ENCODE peak calls at places on chromosomes 13 and 19, in seven cellular contexts. Z is Panc1; J is stimulated activated CD4-positive, alpha-beta T cell treated with anti-CD3 and anti-CD28 coated beads, Interleukin-2, amount 100 ng/mL, for 48 hours; C is KBM-7; X is left cardiac atrium; B is HFFc6; L is mammary epithelial cell. O is an unnamed sample.

GRCh38 chr19:18220632-18221275 is 5.5 kb downstream of the PDE4C start:
- DNase-seq in Z (no peak), J (no peak), C (no peak), X (no peak), B (no peak), L (no peak), O (no peak)

GRCh38 chr19:1026189-1027019 is at the start of gene CNN2:
- DNase-seq in Z (no peak), J (peak), C (peak), X (peak), B (peak), L (peak), O (peak)

GRCh38 chr13:52036037-52036436 is 11.5 kb downstream of the UTP14C start:
- DNase-seq in Z (no peak), J (no peak), C (no peak), X (no peak), B (no peak), L (no peak), O (no peak)

GRCh38 chr13:33244210-33244906 is 41.2 kb downstream of the STARD13 start:
- DNase-seq in Z (no peak), J (no peak), C (no peak), X (no peak), B (no peak), L (no peak), O (no peak)

GRCh38 chr19:16772841-16773240 is 53.2 kb downstream of the NWD1 start:
- DNase-seq in Z (no peak), J (no peak), C (no peak), X (no peak), B (no peak), L (no peak), O (no peak)

GRCh38 chr13:82713681-82714405 is 1168.4 kb downstream of the SLITRK1 start:
- DNase-seq in Z (no peak), J (no peak), C (no peak), X (no peak), B (peak), L (peak), O (no peak)

GRCh38 chr13:75541287-75541686 is 3.6 kb upstream of the COMMD6 start:
- DNase-seq in Z (no peak), J (no peak), C (peak), X (no peak), B (peak), L (no peak), O (no peak)

GRCh38 chr19:41601771-41602170 is 25.1 kb downstream of the CEACAM4 start:
- DNase-seq in Z (no peak), J (no peak), C (no peak), X (no peak), B (no peak), L (no peak), O (no peak)

GRCh38 chr13:99269627-99270252 is 11.6 kb upstream of the GPR18 start:
- DNase-seq in Z (peak), J (no peak), C (peak), X (no peak), B (peak), L (peak), O (no peak)

GRCh38 chr19:12701596-12702282 is 5.3 kb upstream of the FBXW9 start:
- DNase-seq in Z (no peak), J (no peak), C (no peak), X (no peak), B (no peak), L (no peak), O (no peak)

GRCh38 chr19:1370579-1371361 is 12.9 kb upstream of the NDUFS7 start:
- DNase-seq in Z (no peak), J (no peak), C (no peak), X (no peak), B (no peak), L (no peak), O (peak)

GRCh38 chr13:97946951-97947588 is 6.4 kb upstream of the IPO5 start:
- DNase-seq in Z (no peak), J (no peak), C (no peak), X (no peak), B (peak), L (peak), O (no peak)

GRCh38 chr19:535017-535835 is 3.7 kb downstream of the CDC34 start:
- DNase-seq in Z (no peak), J (no peak), C (no peak), X (no peak), B (no peak), L (peak), O (peak)

GRCh38 chr13:57666554-57666953 is 35.0 kb downstream of the PCDH17 start:
- DNase-seq in Z (no peak), J (no peak), C (no peak), X (no peak), B (no peak), L (no peak), O (no peak)

O was measured in kidney.